ENCODE peak calls at places on chromosomes 5 and 9, in seven cellular contexts. M, W, U, I, B, L and P are unnamed samples.

GRCh38 chr5:151675956-151676712 is 10.6 kb downstream of the SPARC start:
- DNase-seq in M (no peak), W (no peak), U (no peak), I (no peak), B (no peak), L (no peak), P (no peak)

GRCh38 chr9:93037476-93037971 is 21.0 kb upstream of the SUSD3 start:
- DNase-seq in M (no peak), W (no peak), U (no peak), I (no peak), B (no peak), L (no peak), P (no peak)

GRCh38 chr5:179217956-179218355 is 127.3 kb downstream of the ADAMTS2 start:
- DNase-seq in M (no peak), W (no peak), U (no peak), I (no peak), B (no peak), L (no peak), P (no peak)

GRCh38 chr9:5629312-5630037 is 568 bp downstream of the RIC1 start:
- DNase-seq in M (peak; percentile 57), W (peak; percentile 34), U (peak; percentile 71), I (no peak), B (peak; percentile 37), L (peak; percentile 60), P (peak; percentile 64)

GRCh38 chr5:143582176-143582575 is 178.7 kb upstream of the NR3C1 start:
- DNase-seq in M (no peak), W (no peak), U (no peak), I (no peak), B (no peak), L (no peak), P (no peak)

GRCh38 chr5:178155065-178155464 is 1.4 kb upstream of the NHP2 start:
- DNase-seq in M (no peak), W (no peak), U (no peak), I (no peak), B (no peak), L (no peak), P (no peak)

GRCh38 chr9:133992780-133993634 is 883 bp upstream of the VAV2 start:
- DNase-seq in M (peak; percentile 84), W (peak; percentile 88), U (peak; percentile 89), I (peak; percentile 39), B (peak; percentile 67), L (peak; percentile 88), P (peak; percentile 86)

GRCh38 chr5:178483620-178484019 is 106.6 kb downstream of the COL23A1 start:
- DNase-seq in M (peak; percentile 41), W (peak; percentile 16), U (no peak), I (no peak), B (no peak), L (no peak), P (no peak)

GRCh38 chr5:77360381-77360780 is 131.7 kb downstream of the WDR41 start:
- DNase-seq in M (no peak), W (no peak), U (no peak), I (no peak), B (no peak), L (no peak), P (no peak)

GRCh38 chr5:56466136-56466816 is 233.1 kb upstream of the ANKRD55 start:
- DNase-seq in M (no peak), W (no peak), U (no peak), I (no peak), B (no peak), L (no peak), P (no peak)

GRCh38 chr5:134247411-134247810 is 21.5 kb upstream of the PPP2CA start:
- DNase-seq in M (no peak), W (no peak), U (peak; percentile 89), I (no peak), B (no peak), L (no peak), P (no peak)

GRCh38 chr5:177511181-177511580 is 1.6 kb upstream of the DOK3 start:
- DNase-seq in M (no peak), W (no peak), U (no peak), I (no peak), B (no peak), L (no peak), P (no peak)

GRCh38 chr5:176653401-176653800 is 6.1 kb downstream of the TSPAN17 start:
- DNase-seq in M (no peak), W (no peak), U (no peak), I (no peak), B (peak; percentile 31), L (no peak), P (no peak)

GRCh38 chr5:140131967-140132409 is 6.3 kb downstream of the IGIP start:
- DNase-seq in M (peak; percentile 78), W (no peak), U (peak; percentile 64), I (no peak), B (no peak), L (peak; percentile 44), P (no peak)

GRCh38 chr9:33329117-33329563 is 38.8 kb downstream of the NFX1 start:
- DNase-seq in M (peak; percentile 82), W (peak; percentile 20), U (peak; percentile 51), I (no peak), B (no peak), L (peak; percentile 28), P (peak; percentile 60)

GRCh38 chr5:138077064-138077696 is 6.7 kb upstream of the WNT8A start:
- DNase-seq in M (peak; percentile 40), W (peak; percentile 87), U (peak; percentile 68), I (no peak), B (peak; percentile 24), L (peak; percentile 47), P (peak; percentile 49)

GRCh38 chr5:61866930-61867329 is 439.1 kb upstream of the KIF2A start:
- DNase-seq in M (no peak), W (no peak), U (peak; percentile 69), I (no peak), B (no peak), L (no peak), P (no peak)

GRCh38 chr9:7467186-7467585 is 332.4 kb downstream of the DMAC1 start:
- DNase-seq in M (no peak), W (no peak), U (no peak), I (no peak), B (no peak), L (no peak), P (no peak)

GRCh38 chr5:170571331-170571731 is 67.5 kb downstream of the KCNIP1 start:
- DNase-seq in M (no peak), W (no peak), U (peak; percentile 86), I (no peak), B (no peak), L (no peak), P (no peak)

GRCh38 chr5:170277953-170278352 is 19.6 kb downstream of the LCP2 start:
- DNase-seq in M (no peak), W (no peak), U (no peak), I (no peak), B (no peak), L (no peak), P (no peak)

GRCh38 chr5:175535781-175536180 is 57.4 kb downstream of the SFXN1 start:
- DNase-seq in M (no peak), W (no peak), U (no peak), I (no peak), B (no peak), L (no peak), P (no peak)

GRCh38 chr9:138046641-138047301 is 169.2 kb downstream of the CACNA1B start:
- DNase-seq in M (no peak), W (no peak), U (no peak), I (no peak), B (no peak), L (no peak), P (no peak)

GRCh38 chr5:137214446-137215189 is 284.5 kb downstream of the SPOCK1 start:
- DNase-seq in M (no peak), W (no peak), U (no peak), I (no peak), B (no peak), L (no peak), P (no peak)

GRCh38 chr5:134539732-134540131 is 14.3 kb downstream of the JADE2 start:
- DNase-seq in M (no peak), W (no peak), U (no peak), I (peak; percentile 94), B (no peak), L (no peak), P (no peak)

GRCh38 chr5:144644317-144644716 is 473.6 kb downstream of the KCTD16 start:
- DNase-seq in M (no peak), W (no peak), U (no peak), I (no peak), B (no peak), L (no peak), P (no peak)

GRCh38 chr5:133079048-133079447 is 27.2 kb downstream of the HSPA4 start:
- DNase-seq in M (no peak), W (no peak), U (peak; percentile 13), I (no peak), B (no peak), L (no peak), P (no peak)

GRCh38 chr5:133081036-133081435 is 29.2 kb downstream of the HSPA4 start:
- DNase-seq in M (no peak), W (no peak), U (no peak), I (no peak), B (no peak), L (no peak), P (no peak)

GRCh38 chr5:133083901-133084300 is 32.1 kb downstream of the HSPA4 start:
- DNase-seq in M (no peak), W (no peak), U (no peak), I (no peak), B (no peak), L (no peak), P (no peak)

GRCh38 chr5:133081716-133082115 is 29.9 kb downstream of the HSPA4 start:
- DNase-seq in M (no peak), W (no peak), U (no peak), I (no peak), B (no peak), L (no peak), P (no peak)

GRCh38 chr5:133082128-133082527 is 30.3 kb downstream of the HSPA4 start:
- DNase-seq in M (no peak), W (no peak), U (no peak), I (no peak), B (no peak), L (no peak), P (no peak)
- H3K36me3 ChIP-seq in M (peaks cover 10% of the 10 kb centered on the region), W (peaks cover 29% of the 10 kb centered on the region), U (peaks cover 55% of the 10 kb centered on the region), I (peaks cover 6% of the 10 kb centered on the region), B (no peaks in the 10 kb centered on the region), L (peaks cover 3% of the 10 kb centered on the region), P (no peaks in the 10 kb centered on the region)

DNA sequence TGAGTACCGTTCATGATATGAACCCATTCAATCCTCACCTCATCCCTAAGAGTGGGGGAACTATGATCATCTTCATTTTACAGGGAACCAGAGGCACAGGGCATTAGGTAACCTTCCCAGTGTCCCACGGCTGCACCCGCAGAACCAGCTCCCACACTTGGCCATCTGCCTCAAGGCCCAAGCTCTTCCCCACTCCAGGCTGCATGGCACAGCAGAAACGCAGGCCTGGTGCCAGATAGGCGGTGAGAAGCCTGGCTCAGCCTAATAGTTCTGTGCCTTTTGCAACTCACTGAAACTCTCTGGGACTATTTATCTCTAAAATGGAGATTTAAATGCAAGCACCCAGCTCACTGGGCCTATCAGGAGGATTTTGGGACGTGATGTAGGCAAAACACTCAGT is 90.8 kb upstream of the ZNF618 start:
- DNase-seq in M (no peak), W (no peak), U (no peak), I (no peak), B (no peak), L (no peak), P (peak; percentile 55)
- H3K27me3 ChIP-seq in M (no peaks in the 10 kb centered on the region), W (no peaks in the 10 kb centered on the region), U (peaks cover 95% of the 10 kb centered on the region), I (no peaks in the 10 kb centered on the region), B (no peaks in the 10 kb centered on the region), L (peaks cover 2% of the 10 kb centered on the region), P (peaks cover 6% of the 10 kb centered on the region)

GRCh38 chr9:136381311-136381710 is 7.8 kb upstream of the CARD9 start:
- DNase-seq in M (no peak), W (no peak), U (no peak), I (no peak), B (no peak), L (no peak), P (no peak)
- H3K36me3 ChIP-seq in M (peaks cover 63% of the 10 kb centered on the region), W (peaks cover 92% of the 10 kb centered on the region), U (peaks cover 90% of the 10 kb centered on the region), I (peaks cover 6% of the 10 kb centered on the region), B (no peaks in the 10 kb centered on the region), L (peaks cover 8% of the 10 kb centered on the region), P (peaks cover 12% of the 10 kb centered on the region)

GRCh38 chr9:124045076-124045829 is 33.7 kb downstream of the LHX2 start:
- DNase-seq in M (no peak), W (no peak), U (peak; percentile 56), I (no peak), B (no peak), L (peak; percentile 49), P (peak; percentile 66)
- H3K27me3 ChIP-seq in M (no peaks in the 10 kb centered on the region), W (peaks cover 74% of the 10 kb centered on the region), U (peaks cover 70% of the 10 kb centered on the region), I (peaks cover 41% of the 10 kb centered on the region), B (peaks cover 18% of the 10 kb centered on the region), L (peaks cover 9% of the 10 kb centered on the region), P (peaks cover 32% of the 10 kb centered on the region)